ENCODE peak calls at places on chromosomes 12 and 14, in ten cellular contexts. F is PC-3; Z is CD4-positive, CD25-positive, alpha-beta regulatory T cell; W is colonic mucosa; B is cardiac muscle cell; N is upper lobe of right lung; H is dorsolateral prefrontal cortex; L is neural progenitor cell; P is BJ; M is kidney. A is an unnamed sample.

GRCh38 chr12:85894653-85895052 is 20.6 kb downstream of the NTS start:
- DNase-seq in P (no peak), H (no peak), Z (no peak), N (no peak), L (no peak), M (no peak), B (no peak), F (no peak), W (no peak), A (no peak)

GRCh38 chr14:77026166-77026929 is 2.2 kb downstream of the IRF2BPL start:
- DNase-seq in F (peak), M (peak), P (no peak), W (no peak), B (peak), N (peak), Z (no peak), L (peak), H (no peak), A (peak)

GRCh38 chr14:26597136-26598080 is at the start of gene NOVA1:
- DNase-seq in L (peak), M (peak), W (peak), Z (no peak), H (peak), P (no peak), B (peak), N (peak), F (no peak), A (peak)

GRCh38 chr12:72738811-72739210 is 466.6 kb downstream of the TRHDE start:
- DNase-seq in Z (no peak), M (no peak), P (no peak), N (no peak), W (no peak), H (no peak), B (no peak), F (no peak), L (no peak), A (no peak)

GRCh38 chr12:14239935-14240872 is 125.3 kb upstream of the ATF7IP start:
- DNase-seq in W (peak), F (peak), P (no peak), B (no peak), N (no peak), L (no peak), M (no peak), Z (no peak), H (no peak), A (peak)

GRCh38 chr12:82910246-82910893 is 223.7 kb downstream of the TMTC2 start:
- DNase-seq in W (no peak), P (no peak), L (peak), B (no peak), F (no peak), Z (no peak), M (no peak), N (no peak), H (no peak), A (peak)

GRCh38 chr12:3999904-4000303 is 126.7 kb upstream of the PARP11 start:
- DNase-seq in H (no peak), F (no peak), B (no peak), N (no peak), L (no peak), M (no peak), W (no peak), P (no peak), Z (no peak), A (no peak)

GRCh38 chr12:27635349-27635972 is 60.8 kb upstream of the REP15 start:
- DNase-seq in L (peak), P (no peak), B (peak), F (peak), W (no peak), N (no peak), H (no peak), Z (peak), M (no peak), A (no peak)

GRCh38 chr14:37583358-37584210 is 11.5 kb downstream of the FOXA1 start:
- DNase-seq in W (peak), M (peak), P (no peak), B (no peak), L (peak), H (no peak), N (peak), F (peak), Z (no peak), A (peak)

GRCh38 chr12:93442411-93443340 is 929 bp upstream of the UBE2N start:
- DNase-seq in L (peak), W (no peak), H (no peak), N (no peak), Z (peak), F (peak), B (peak), P (no peak), M (no peak), A (peak)

GRCh38 chr12:1206118-1206734 is 215.2 kb downstream of the ERC1 start:
- DNase-seq in W (no peak), H (no peak), B (no peak), Z (no peak), M (no peak), L (no peak), F (no peak), P (no peak), N (no peak), A (no peak)

GRCh38 chr12:50986961-50987737 is 34.8 kb downstream of the HIGD1C start:
- DNase-seq in M (no peak), F (peak), P (peak), B (peak), W (peak), Z (peak), H (no peak), N (no peak), L (peak), A (peak)

GRCh38 chr12:119728437-119728730 is 60.5 kb downstream of the PRKAB1 start:
- DNase-seq in N (no peak), L (no peak), B (no peak), H (no peak), F (no peak), P (no peak), W (no peak), M (no peak), Z (no peak), A (no peak)

GRCh38 chr12:16691624-16692023 is 85.7 kb upstream of the LMO3 start:
- DNase-seq in Z (no peak), P (no peak), L (peak), H (no peak), B (no peak), N (no peak), M (no peak), F (no peak), W (no peak), A (no peak)

GRCh38 chr12:1517007-1517406 is 77.4 kb downstream of the FBXL14 start:
- DNase-seq in Z (no peak), M (no peak), W (no peak), B (peak), P (peak), F (peak), H (no peak), N (no peak), L (peak), A (peak)

GRCh38 chr12:68428724-68429580 is 96.8 kb upstream of the MDM1 start:
- DNase-seq in M (no peak), P (no peak), L (peak), Z (no peak), H (no peak), W (peak), B (no peak), N (no peak), F (peak), A (no peak)

GRCh38 chr14:72598328-72598727 is 295.6 kb downstream of the DPF3 start:
- DNase-seq in M (no peak), P (no peak), F (no peak), B (no peak), H (no peak), L (no peak), Z (no peak), N (no peak), W (no peak), A (no peak)

DNA sequence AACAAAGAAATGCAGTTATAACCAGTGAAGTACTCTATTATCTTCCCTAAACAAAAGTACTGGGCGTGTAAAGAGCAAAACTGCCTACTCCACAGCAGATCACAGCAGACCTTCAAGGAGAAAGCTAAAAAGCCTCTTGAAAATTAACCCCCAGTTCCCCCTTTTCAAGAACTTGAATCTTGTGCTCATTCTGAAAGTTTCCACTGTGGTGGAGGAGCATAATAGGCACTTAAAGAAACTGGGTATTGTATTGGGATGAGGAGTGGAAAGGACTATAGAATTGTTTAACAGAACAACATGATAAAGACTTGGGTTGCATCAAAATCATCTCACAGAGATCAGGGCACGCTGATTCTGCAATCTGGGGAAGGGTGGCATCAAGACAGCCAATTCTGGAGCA is 51.1 kb downstream of the SLC25A47 start:
- DNase-seq in L (no peak), P (no peak), F (no peak), N (no peak), B (no peak), H (no peak), W (no peak), Z (peak), M (no peak), A (no peak)
- H3K4me3 ChIP-seq in L (no peak), P (peak), F (no peak), N (peak), B (no peak), H (no peak), W (peak), Z (peak), M (peak), A (no peak)

GRCh38 chr14:23548351-23549318 is 2.9 kb downstream of the ZFHX2 start:
- DNase-seq in W (no peak), H (no peak), Z (no peak), L (peak), N (no peak), F (no peak), M (peak), B (no peak), P (no peak), A (peak)
- H3K4me3 ChIP-seq in W (no peak), H (no peak), Z (no peak), L (no peak), N (no peak), F (no peak), M (no peak), B (no peak), P (no peak), A (no peak)

DNA sequence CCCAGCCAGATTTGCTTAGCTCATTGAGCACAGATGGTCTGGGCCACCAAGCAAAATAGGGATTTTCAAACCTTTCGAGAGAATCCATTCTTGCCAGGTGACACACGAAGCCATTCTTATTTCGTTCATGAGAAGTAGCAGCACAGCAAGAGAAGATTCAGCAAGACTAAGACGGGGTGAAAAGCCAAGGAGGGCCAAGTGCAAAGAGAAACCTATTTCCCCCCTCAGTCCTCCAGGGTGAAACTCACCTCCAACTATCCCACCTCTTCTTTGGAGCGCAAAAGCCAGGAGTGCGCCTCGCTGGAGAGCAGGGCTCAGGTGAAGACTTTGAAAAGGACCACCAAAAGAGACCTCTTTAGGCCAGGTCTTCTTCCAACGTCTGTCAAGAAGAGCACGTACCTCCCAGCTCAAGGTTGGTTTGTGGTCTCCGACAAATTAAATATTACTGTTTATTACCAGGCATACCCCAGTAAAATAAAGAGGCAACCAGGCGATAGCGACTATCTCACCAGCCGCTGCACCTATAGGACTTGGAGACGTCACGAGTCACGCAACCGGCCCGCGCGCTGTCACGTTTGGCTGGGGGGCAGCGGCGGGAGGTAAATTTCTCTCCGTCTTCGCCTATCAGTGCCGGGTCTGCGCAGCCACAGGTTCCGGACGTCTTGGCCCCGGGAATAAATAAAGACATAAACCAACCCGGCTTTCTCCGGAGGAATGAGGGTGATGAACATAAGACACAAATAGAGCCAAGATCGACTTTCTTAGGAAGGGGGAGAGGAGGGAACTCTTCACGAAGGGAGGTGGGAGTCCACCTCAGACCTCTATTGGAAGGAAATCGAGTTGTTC is 1.8 kb upstream of the TBX5 start:
- DNase-seq in W (no peak), Z (no peak), H (no peak), L (no peak), M (no peak), N (no peak), B (no peak), P (peak), F (no peak), A (peak)
- H3K4me3 ChIP-seq in W (no peak), Z (no peak), H (no peak), L (no peak), M (no peak), N (peak), B (peak), P (peak), F (no peak), A (no peak)

GRCh38 chr14:69989622-69990021 is 110.4 kb downstream of the SMOC1 start:
- DNase-seq in B (no peak), F (no peak), N (no peak), Z (no peak), P (no peak), L (no peak), M (no peak), W (no peak), H (no peak), A (no peak)

GRCh38 chr14:69988979-69989378 is 109.8 kb downstream of the SMOC1 start:
- DNase-seq in N (no peak), W (no peak), L (no peak), Z (no peak), F (no peak), H (no peak), B (no peak), P (no peak), M (no peak), A (no peak)

GRCh38 chr14:69992564-69992963 is 113.3 kb downstream of the SMOC1 start:
- DNase-seq in P (no peak), Z (no peak), M (no peak), N (no peak), W (no peak), H (no peak), B (no peak), L (no peak), F (no peak), A (no peak)

GRCh38 chr14:69991422-69991821 is 112.2 kb downstream of the SMOC1 start:
- DNase-seq in Z (no peak), P (no peak), H (no peak), N (no peak), W (no peak), L (no peak), B (no peak), M (no peak), F (no peak), A (no peak)

GRCh38 chr14:69990319-69990718 is 111.1 kb downstream of the SMOC1 start:
- DNase-seq in F (no peak), L (no peak), H (no peak), Z (no peak), W (no peak), B (no peak), N (no peak), M (no peak), P (no peak), A (no peak)
- H3K4me3 ChIP-seq in F (no peak), L (no peak), H (no peak), Z (no peak), W (no peak), B (no peak), N (no peak), M (no peak), P (no peak), A (no peak)

GRCh38 chr12:112908548-112908947 is 1.8 kb downstream of the OAS1 start:
- DNase-seq in B (no peak), Z (peak), F (no peak), H (no peak), L (no peak), W (no peak), N (no peak), M (peak), P (no peak), A (no peak)

GRCh38 chr12:112905451-112906089 is 1.2 kb upstream of the OAS1 start:
- DNase-seq in N (no peak), F (peak), H (no peak), B (no peak), W (peak), P (no peak), M (no peak), Z (no peak), L (no peak), A (no peak)

GRCh38 chr12:112909693-112910092 is 2.9 kb downstream of the OAS1 start:
- DNase-seq in Z (no peak), W (no peak), B (no peak), M (no peak), H (no peak), F (no peak), N (no peak), P (no peak), L (no peak), A (no peak)

GRCh38 chr12:112906712-112907414 is at the start of gene OAS1:
- DNase-seq in P (no peak), N (no peak), B (peak), Z (peak), L (peak), W (peak), M (no peak), H (no peak), F (peak), A (no peak)

DNA sequence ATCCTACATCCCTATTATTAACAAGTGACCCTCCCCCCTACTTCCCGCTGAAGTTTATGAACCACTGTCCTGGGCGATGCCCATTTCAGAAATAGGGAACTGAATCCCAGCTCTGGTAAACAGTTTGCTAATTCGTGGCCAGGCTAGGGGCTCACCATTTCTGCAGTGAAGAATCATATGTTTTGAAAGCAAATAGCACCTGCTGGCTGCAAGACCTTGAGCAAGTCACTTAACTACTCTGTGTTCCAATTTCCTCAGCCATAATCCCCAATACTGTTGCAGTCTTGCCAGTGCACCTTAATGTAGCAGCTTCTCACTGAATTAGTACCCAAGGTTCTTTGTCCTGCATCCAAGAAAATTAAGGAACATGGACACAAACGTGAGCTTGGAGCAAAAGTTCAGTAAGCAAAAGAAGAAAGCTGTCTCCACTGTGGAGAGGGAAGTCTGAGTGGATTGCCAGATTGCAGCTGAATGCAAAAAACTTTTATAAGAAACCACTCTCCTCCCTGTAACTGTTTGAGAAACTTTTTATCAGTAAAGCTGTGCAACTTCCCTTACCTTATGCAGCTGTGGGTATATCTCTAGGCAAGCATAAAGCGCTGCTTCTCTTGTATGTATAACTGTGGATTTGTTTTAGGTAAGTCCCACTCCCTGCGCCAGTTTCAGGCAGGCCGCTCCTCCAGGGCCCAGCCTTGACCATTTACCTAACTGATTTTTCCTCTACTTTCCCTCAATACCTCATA is 824 bp downstream of the OAS1 start:
- DNase-seq in H (no peak), F (no peak), P (no peak), B (no peak), Z (peak), W (peak), N (no peak), L (no peak), M (no peak), A (no peak)
- H3K4me3 ChIP-seq in H (no peak), F (peak), P (no peak), B (no peak), Z (peak), W (peak), N (peak), L (no peak), M (peak), A (no peak)

GRCh38 chr14:60315181-60315580 is 66.2 kb downstream of the PPM1A start:
- DNase-seq in N (no peak), W (no peak), L (no peak), H (no peak), M (no peak), B (no peak), Z (no peak), F (no peak), P (no peak), A (no peak)

GRCh38 chr14:60313093-60313492 is 64.1 kb downstream of the PPM1A start:
- DNase-seq in N (no peak), P (no peak), H (no peak), B (no peak), L (no peak), Z (no peak), F (no peak), M (no peak), W (no peak), A (no peak)

GRCh38 chr14:60311417-60311816 is 62.4 kb downstream of the PPM1A start:
- DNase-seq in Z (no peak), W (no peak), P (peak), H (no peak), F (peak), L (no peak), M (no peak), B (no peak), N (no peak), A (no peak)

GRCh38 chr14:60315591-60315990 is 66.6 kb downstream of the PPM1A start:
- DNase-seq in M (no peak), F (no peak), N (no peak), L (peak), H (no peak), Z (no peak), B (no peak), P (no peak), W (no peak), A (no peak)

DNA sequence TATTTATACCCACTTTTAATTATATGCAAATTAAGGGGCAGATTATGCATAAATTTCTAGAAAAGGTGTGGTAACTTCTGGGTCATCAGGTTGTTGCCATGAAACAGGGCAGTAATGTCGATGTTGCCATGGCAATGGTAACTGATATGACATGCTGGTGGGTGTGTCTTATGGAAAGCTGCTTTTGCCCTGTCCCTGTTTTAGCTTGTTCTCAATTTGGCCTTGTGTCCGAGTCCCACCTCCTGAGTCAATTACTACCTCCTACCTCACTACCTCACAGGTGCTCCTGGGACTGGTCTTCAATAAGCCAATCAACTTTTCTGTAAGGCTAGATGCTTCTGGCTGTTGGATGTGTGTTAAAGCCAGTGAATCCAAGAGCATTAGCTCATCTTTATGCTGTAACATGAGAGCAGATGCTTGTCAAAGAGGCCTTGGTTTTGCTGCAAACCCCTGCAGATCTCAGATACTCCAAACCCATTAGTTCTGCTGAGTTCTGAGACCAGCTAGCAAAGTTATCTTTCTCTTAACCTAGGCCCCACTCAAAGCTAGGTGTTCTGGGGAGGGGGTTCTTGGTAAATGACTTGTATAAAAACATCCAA is 61.2 kb downstream of the PPM1A start:
- DNase-seq in Z (no peak), N (no peak), W (no peak), F (no peak), L (no peak), H (no peak), P (no peak), B (no peak), M (no peak), A (no peak)
- H3K4me3 ChIP-seq in Z (no peak), N (no peak), W (no peak), F (no peak), L (no peak), H (no peak), P (no peak), B (no peak), M (no peak), A (no peak)

GRCh38 chr12:107518868-107519267 is 166.7 kb upstream of the PWP1 start:
- DNase-seq in M (no peak), L (no peak), P (no peak), N (no peak), F (no peak), B (no peak), Z (no peak), W (no peak), H (no peak), A (no peak)

GRCh38 chr12:107522692-107523477 is 162.7 kb upstream of the PWP1 start:
- DNase-seq in B (peak), H (no peak), Z (no peak), W (no peak), N (no peak), M (no peak), F (no peak), P (no peak), L (peak), A (peak)

GRCh38 chr12:107519906-107520859 is 165.4 kb upstream of the PWP1 start:
- DNase-seq in B (no peak), L (no peak), M (no peak), P (no peak), Z (no peak), H (no peak), W (no peak), F (no peak), N (no peak), A (no peak)

GRCh38 chr12:107523760-107524558 is 161.6 kb upstream of the PWP1 start:
- DNase-seq in N (no peak), H (no peak), B (no peak), W (no peak), M (no peak), P (no peak), L (no peak), Z (no peak), F (no peak), A (no peak)

GRCh38 chr12:107521826-107522355 is 163.7 kb upstream of the PWP1 start:
- DNase-seq in N (no peak), P (no peak), B (no peak), F (no peak), W (no peak), H (no peak), Z (no peak), L (no peak), M (no peak), A (no peak)
- H3K4me3 ChIP-seq in N (no peak), P (no peak), B (no peak), F (no peak), W (no peak), H (no peak), Z (no peak), L (no peak), M (no peak), A (no peak)

A was measured in H7.